ENCODE peak calls at places on chromosomes 13 and 19, in seven cellular contexts. V, Y, O, Z, W, G and U are unnamed samples.

GRCh38 chr19:10876459-10877240 is 5.3 kb downstream of the CARM1 start:
- DNase-seq in V (no peak), Y (peak), O (no peak), Z (peak), W (peak), G (no peak), U (no peak)

GRCh38 chr13:95698047-95698749 is 21.3 kb downstream of the DNAJC3 start:
- DNase-seq in V (no peak), Y (no peak), O (no peak), Z (no peak), W (no peak), G (no peak), U (no peak)

GRCh38 chr13:68023838-68024581 is 793.9 kb upstream of the PCDH9 start:
- DNase-seq in V (no peak), Y (no peak), O (no peak), Z (no peak), W (no peak), G (no peak), U (no peak)

GRCh38 chr13:44819245-44819644 is 170.0 kb downstream of the NUFIP1 start:
- DNase-seq in V (peak), Y (no peak), O (no peak), Z (peak), W (no peak), G (no peak), U (no peak)

GRCh38 chr19:4067396-4068057 is 828 bp upstream of the ZBTB7A start:
- DNase-seq in V (no peak), Y (no peak), O (no peak), Z (no peak), W (no peak), G (no peak), U (no peak)

GRCh38 chr19:4647676-4648644 is 8.6 kb downstream of the TNFAIP8L1 start:
- DNase-seq in V (no peak), Y (no peak), O (no peak), Z (no peak), W (peak), G (no peak), U (no peak)

GRCh38 chr19:39133431-39134270 is 8.1 kb downstream of the PAK4 start:
- DNase-seq in V (no peak), Y (no peak), O (no peak), Z (no peak), W (no peak), G (no peak), U (peak)

GRCh38 chr19:14475251-14476073 is at the start of gene PTGER1:
- DNase-seq in V (no peak), Y (no peak), O (no peak), Z (no peak), W (no peak), G (no peak), U (no peak)

GRCh38 chr13:64749301-64749700 is 2480.8 kb downstream of the PCDH9 start:
- DNase-seq in V (no peak), Y (no peak), O (no peak), Z (no peak), W (no peak), G (no peak), U (no peak)

GRCh38 chr13:112777637-112778406 is 88.0 kb downstream of the ATP11A start:
- DNase-seq in V (no peak), Y (no peak), O (no peak), Z (no peak), W (no peak), G (no peak), U (no peak)

GRCh38 chr19:47448360-47448727 is 23.3 kb downstream of the SLC8A2 start:
- DNase-seq in V (no peak), Y (no peak), O (no peak), Z (no peak), W (no peak), G (no peak), U (no peak)

GRCh38 chr13:27533155-27533643 is 82.8 kb upstream of the MTIF3 start:
- DNase-seq in V (peak), Y (no peak), O (no peak), Z (peak), W (peak), G (peak), U (peak)

GRCh38 chr19:12647490-12648071 is 19.0 kb downstream of the MAN2B1 start:
- DNase-seq in V (no peak), Y (no peak), O (no peak), Z (peak), W (peak), G (peak), U (peak)

GRCh38 chr19:38666662-38667448 is 19.4 kb downstream of the ACTN4 start:
- DNase-seq in V (no peak), Y (no peak), O (peak), Z (no peak), W (peak), G (no peak), U (no peak)

GRCh38 chr19:15562145-15562544 is 52.9 kb upstream of the CYP4F8 start:
- DNase-seq in V (no peak), Y (no peak), O (no peak), Z (no peak), W (no peak), G (no peak), U (no peak)

GRCh38 chr19:29645911-29646310 is 19.4 kb upstream of the PLEKHF1 start:
- DNase-seq in V (no peak), Y (no peak), O (no peak), Z (no peak), W (peak), G (no peak), U (no peak)

GRCh38 chr13:40494932-40495619 is 171.4 kb downstream of the FOXO1 start:
- DNase-seq in V (no peak), Y (no peak), O (no peak), Z (no peak), W (no peak), G (no peak), U (no peak)

GRCh38 chr13:77883328-77883727 is 35.3 kb downstream of the EDNRB start:
- DNase-seq in V (no peak), Y (no peak), O (no peak), Z (no peak), W (no peak), G (no peak), U (no peak)

GRCh38 chr13:95784891-95785290 is 108.0 kb downstream of the DNAJC3 start:
- DNase-seq in V (no peak), Y (no peak), O (no peak), Z (no peak), W (no peak), G (no peak), U (no peak)

GRCh38 chr13:26497991-26498423 is 59.5 kb upstream of the WASF3 start:
- DNase-seq in V (no peak), Y (no peak), O (no peak), Z (no peak), W (no peak), G (no peak), U (no peak)

GRCh38 chr19:15469513-15470297 is 5.4 kb upstream of the RASAL3 start:
- DNase-seq in V (no peak), Y (no peak), O (no peak), Z (no peak), W (no peak), G (no peak), U (no peak)

GRCh38 chr13:106205871-106206270 is 329.6 kb downstream of the EFNB2 start:
- DNase-seq in V (no peak), Y (no peak), O (no peak), Z (no peak), W (no peak), G (no peak), U (no peak)

GRCh38 chr19:35024095-35024494 is 6.2 kb upstream of the SCN1B start:
- DNase-seq in V (no peak), Y (no peak), O (no peak), Z (no peak), W (no peak), G (no peak), U (no peak)

GRCh38 chr13:42883142-42883541 is 101.8 kb downstream of the FAM216B start:
- DNase-seq in V (no peak), Y (no peak), O (no peak), Z (no peak), W (no peak), G (no peak), U (no peak)

GRCh38 chr13:31055589-31055988 is 106.1 kb downstream of the HSPH1 start:
- DNase-seq in V (no peak), Y (no peak), O (no peak), Z (no peak), W (no peak), G (no peak), U (no peak)